ENCODE peak calls at places on chromosomes 1 and 21, in ten cellular contexts. S, C, J, R, Z, P, W, D, L and Q are unnamed samples.

GRCh38 chr1:150577557-150578277 is 1.7 kb downstream of the MCL1 start:
- DNase-seq in L (no peak), R (no peak), Z (no peak), P (no peak), W (no peak), S (no peak), C (no peak), J (no peak), D (no peak), Q (no peak)

GRCh38 chr1:170157820-170158219 is 12.1 kb downstream of the NTMT2 start:
- DNase-seq in R (no peak), Z (no peak), D (no peak), W (no peak), S (no peak), L (no peak), J (no peak), P (no peak), C (no peak), Q (no peak)

GRCh38 chr1:244450597-244451538 is 841 bp downstream of the ADSS2 start:
- DNase-seq in D (no peak), J (peak), R (peak), P (peak), Z (peak), S (peak), C (peak), L (no peak), W (no peak), Q (no peak)

GRCh38 chr1:33257388-33257758 is 1.1 kb downstream of the ZNF362 start:
- DNase-seq in S (no peak), C (no peak), Z (no peak), D (no peak), W (no peak), P (no peak), R (no peak), L (no peak), J (no peak), Q (no peak)

GRCh38 chr1:160626560-160627342 is 20.1 kb downstream of the SLAMF1 start:
- DNase-seq in D (no peak), C (no peak), J (no peak), S (no peak), Z (no peak), P (no peak), R (peak), W (no peak), L (no peak), Q (no peak)

GRCh38 chr1:70387507-70387906 is 23.6 kb upstream of the CTH start:
- DNase-seq in R (no peak), W (no peak), P (no peak), C (no peak), D (no peak), Z (no peak), J (no peak), S (no peak), L (no peak), Q (no peak)

GRCh38 chr21:14949603-14950002 is 115.2 kb downstream of the NRIP1 start:
- DNase-seq in C (no peak), Z (no peak), P (no peak), S (no peak), J (no peak), L (no peak), W (no peak), R (no peak), D (no peak), Q (no peak)

GRCh38 chr1:26696191-26696644 is 403 bp downstream of the ARID1A start:
- DNase-seq in Z (peak), D (no peak), C (no peak), W (no peak), P (no peak), S (no peak), J (peak), L (no peak), R (no peak), Q (no peak)

GRCh38 chr1:228987736-228988506 is 252.6 kb downstream of the RHOU start:
- DNase-seq in J (no peak), L (no peak), D (no peak), Z (no peak), P (no peak), W (no peak), C (no peak), R (no peak), S (no peak), Q (no peak)

GRCh38 chr1:3522564-3523270 is 68.3 kb downstream of the ARHGEF16 start:
- DNase-seq in C (no peak), P (no peak), L (no peak), D (peak), S (no peak), R (no peak), Z (no peak), J (no peak), W (no peak), Q (no peak)

GRCh38 chr1:48943826-48944225 is 167.1 kb upstream of the BEND5 start:
- DNase-seq in P (no peak), W (no peak), C (no peak), D (no peak), S (no peak), L (no peak), Z (no peak), J (no peak), R (no peak), Q (no peak)

GRCh38 chr21:14712121-14712520 is 166.0 kb upstream of the SAMSN1 start:
- DNase-seq in R (peak), L (no peak), C (no peak), S (no peak), D (no peak), W (no peak), Z (no peak), P (no peak), J (no peak), Q (no peak)

GRCh38 chr1:218412181-218412580 is 67.0 kb downstream of the TGFB2 start:
- DNase-seq in J (no peak), W (no peak), Z (no peak), S (no peak), C (no peak), D (peak), R (no peak), P (no peak), L (no peak), Q (no peak)

GRCh38 chr1:16135501-16135900 is 20.4 kb downstream of the EPHA2 start:
- DNase-seq in S (no peak), J (no peak), W (no peak), Z (no peak), P (no peak), L (no peak), C (no peak), D (no peak), R (no peak), Q (no peak)